ENCODE peak calls at places on chromosomes 13 and 19, in eight cellular contexts. L is type B pancreatic cell, K is WTC11, C is psoas muscle, N is fibroblast of pulmonary artery, I is AG10803, F is B cell, U is AG04450. S is an unnamed sample.

GRCh38 chr19:4633140-4633967 is 6.0 kb upstream of the TNFAIP8L1 start:
- DNase-seq in L (no peak), K (peak), C (peak), N (peak), I (peak), F (peak), U (peak), S (peak)

GRCh38 chr19:47310819-47311218 is 1.2 kb downstream of the C5AR1 start:
- DNase-seq in L (no peak), K (no peak), C (no peak), N (peak), I (peak), F (no peak), U (no peak), S (no peak)

GRCh38 chr13:45198041-45198440 is 2.8 kb downstream of the KCTD4 start:
- DNase-seq in L (no peak), K (no peak), C (no peak), N (no peak), I (no peak), F (no peak), U (no peak), S (no peak)

GRCh38 chr13:33230178-33230881 is 55.2 kb downstream of the STARD13 start:
- DNase-seq in L (no peak), K (no peak), C (no peak), N (peak), I (peak), F (no peak), U (no peak), S (no peak)

GRCh38 chr19:1587872-1588271 is 4.8 kb downstream of the MBD3 start:
- DNase-seq in L (no peak), K (no peak), C (no peak), N (no peak), I (no peak), F (no peak), U (no peak), S (no peak)

GRCh38 chr13:21670006-21670882 is 629 bp upstream of the FGF9 start:
- DNase-seq in L (peak), K (peak), C (peak), N (peak), I (peak), F (peak), U (no peak), S (peak)

GRCh38 chr19:1067341-1068103 is 555 bp downstream of the ARHGAP45 start:
- DNase-seq in L (no peak), K (no peak), C (peak), N (no peak), I (no peak), F (peak), U (no peak), S (peak)

GRCh38 chr13:46578590-46578975 is 25.6 kb downstream of the LRCH1 start:
- DNase-seq in L (no peak), K (no peak), C (no peak), N (no peak), I (no peak), F (no peak), U (no peak), S (peak)

GRCh38 chr19:55454787-55455243 is 6.6 kb downstream of the ISOC2 start:
- DNase-seq in L (no peak), K (peak), C (no peak), N (peak), I (peak), F (peak), U (no peak), S (peak)

GRCh38 chr19:50922316-50922853 is 11.2 kb upstream of the KLK4 start:
- DNase-seq in L (peak), K (peak), C (peak), N (peak), I (peak), F (peak), U (peak), S (peak)
- TF ChIP-seq CTCF in L (peak), K (peak), C (peak), N (peak), I (peak), F (peak), U (peak), S (peak)

GRCh38 chr13:95809429-95809828 is 132.5 kb downstream of the DNAJC3 start:
- DNase-seq in L (no peak), K (no peak), C (no peak), N (no peak), I (no peak), F (no peak), U (no peak), S (no peak)

GRCh38 chr13:95813139-95813538 is 136.2 kb downstream of the DNAJC3 start:
- DNase-seq in L (no peak), K (no peak), C (no peak), N (no peak), I (no peak), F (no peak), U (no peak), S (no peak)

DNA sequence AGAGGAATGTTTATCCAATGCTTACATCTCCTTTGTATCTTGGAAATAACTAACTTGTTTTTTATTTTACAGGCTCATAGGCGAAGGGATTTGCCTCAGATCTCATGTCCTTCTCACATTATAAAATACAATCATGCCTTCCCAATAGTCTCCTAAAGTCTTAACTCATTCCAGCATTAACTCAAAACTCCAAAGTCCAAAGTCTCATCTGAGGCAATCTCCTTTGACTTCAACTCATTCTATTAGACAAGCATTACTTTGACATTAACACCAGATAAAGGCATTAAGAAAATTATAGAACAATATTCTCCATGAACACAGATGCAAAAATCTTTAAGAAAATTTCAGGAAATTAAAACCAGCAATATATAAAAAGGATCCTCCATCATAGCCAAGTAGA is 137.6 kb downstream of the DNAJC3 start:
- DNase-seq in L (no peak), K (no peak), C (no peak), N (no peak), I (no peak), F (no peak), U (no peak), S (no peak)
- TF ChIP-seq CTCF in L (no peak), K (no peak), C (no peak), N (no peak), I (no peak), F (no peak), U (no peak), S (no peak)

GRCh38 chr19:18470787-18471186 is 32.9 kb upstream of the ISYNA1 start:
- DNase-seq in L (no peak), K (no peak), C (no peak), N (no peak), I (no peak), F (no peak), U (no peak), S (no peak)

GRCh38 chr19:18469245-18470107 is 31.5 kb upstream of the ISYNA1 start:
- DNase-seq in L (peak), K (peak), C (peak), N (peak), I (peak), F (peak), U (no peak), S (peak)

GRCh38 chr19:18468517-18468916 is 30.6 kb upstream of the ISYNA1 start:
- DNase-seq in L (no peak), K (no peak), C (peak), N (no peak), I (no peak), F (no peak), U (no peak), S (no peak)

GRCh38 chr19:18468930-18469244 is 31.0 kb upstream of the ISYNA1 start:
- DNase-seq in L (no peak), K (no peak), C (no peak), N (no peak), I (no peak), F (no peak), U (no peak), S (no peak)

DNA sequence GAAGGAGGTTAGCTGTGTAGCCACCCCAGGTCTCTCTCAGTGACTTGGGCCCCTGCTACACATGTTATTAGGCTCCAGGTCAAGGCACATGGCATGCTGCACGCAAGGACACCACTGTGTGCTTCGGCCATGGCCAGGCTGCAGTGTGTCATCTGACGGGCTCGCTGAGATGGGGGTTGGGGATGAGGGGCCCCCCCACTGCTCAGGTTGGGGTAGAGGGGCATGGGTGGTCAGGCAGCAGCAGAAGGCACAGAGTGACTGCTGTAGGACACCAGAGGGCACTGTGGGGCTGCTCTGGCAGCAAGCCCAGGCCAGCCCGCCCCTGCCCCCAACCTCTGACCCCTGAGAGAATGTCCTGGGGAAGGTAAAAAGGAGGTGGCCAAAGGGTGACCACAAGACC is 32.2 kb upstream of the ISYNA1 start:
- DNase-seq in L (no peak), K (peak), C (no peak), N (no peak), I (no peak), F (no peak), U (no peak), S (peak)
- TF ChIP-seq CTCF in L (peak), K (peak), C (peak), N (peak), I (peak), F (no peak), U (peak), S (no peak)

GRCh38 chr13:91313581-91313980 is 33.9 kb upstream of the MIR17HG start:
- DNase-seq in L (no peak), K (no peak), C (no peak), N (no peak), I (no peak), F (no peak), U (no peak), S (no peak)

GRCh38 chr13:91311491-91311890 is 36.0 kb upstream of the MIR17HG start:
- DNase-seq in L (no peak), K (no peak), C (no peak), N (no peak), I (no peak), F (no peak), U (no peak), S (no peak)

GRCh38 chr13:91314888-91315287 is 32.6 kb upstream of the MIR17HG start:
- DNase-seq in L (no peak), K (no peak), C (no peak), N (no peak), I (no peak), F (no peak), U (no peak), S (no peak)

GRCh38 chr13:91312324-91312723 is 35.2 kb upstream of the MIR17HG start:
- DNase-seq in L (no peak), K (no peak), C (no peak), N (no peak), I (no peak), F (no peak), U (no peak), S (no peak)

DNA sequence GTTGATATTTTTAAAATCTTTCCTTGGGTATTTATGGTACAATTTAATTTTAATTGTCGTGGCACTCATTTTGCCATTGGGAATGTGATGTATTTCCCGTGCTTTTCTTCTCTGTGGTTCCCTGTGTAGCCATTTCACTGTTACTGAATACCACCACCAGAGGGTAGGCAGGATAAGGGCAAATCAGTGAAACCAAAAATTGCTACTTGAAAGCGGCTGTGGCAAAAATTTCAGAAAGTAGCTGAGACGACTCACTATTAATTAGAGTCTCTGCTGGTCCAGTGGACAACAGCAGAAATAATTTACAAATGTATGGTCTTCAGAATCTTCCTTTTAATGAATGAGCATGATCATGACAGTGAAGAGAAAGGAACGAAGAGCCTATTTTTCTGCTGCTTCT is 34.4 kb upstream of the MIR17HG start:
- DNase-seq in L (no peak), K (no peak), C (no peak), N (peak), I (peak), F (peak), U (no peak), S (peak)
- TF ChIP-seq CTCF in L (peak), K (peak), C (peak), N (peak), I (peak), F (peak), U (peak), S (peak)

GRCh38 chr13:48679941-48680630 is 26.4 kb downstream of the CYSLTR2 start:
- DNase-seq in L (no peak), K (no peak), C (no peak), N (no peak), I (no peak), F (no peak), U (no peak), S (no peak)
- TF ChIP-seq CTCF in L (no peak), K (no peak), C (no peak), N (no peak), I (no peak), F (no peak), U (no peak), S (no peak)

GRCh38 chr19:45163751-45164150 is 3.0 kb upstream of the NKPD1 start:
- DNase-seq in L (no peak), K (no peak), C (no peak), N (no peak), I (no peak), F (no peak), U (no peak), S (no peak)

GRCh38 chr19:45162464-45163143 is 1.8 kb upstream of the NKPD1 start:
- DNase-seq in L (no peak), K (no peak), C (no peak), N (no peak), I (no peak), F (no peak), U (no peak), S (no peak)

GRCh38 chr19:45163156-45163555 is 2.4 kb upstream of the NKPD1 start:
- DNase-seq in L (no peak), K (no peak), C (no peak), N (no peak), I (no peak), F (no peak), U (no peak), S (no peak)

GRCh38 chr19:45160870-45161714 is at the start of gene NKPD1:
- DNase-seq in L (no peak), K (peak), C (no peak), N (no peak), I (no peak), F (no peak), U (no peak), S (no peak)

GRCh38 chr19:45161715-45162463 is 1.1 kb upstream of the NKPD1 start:
- DNase-seq in L (no peak), K (peak), C (peak), N (peak), I (no peak), F (no peak), U (no peak), S (no peak)
- TF ChIP-seq CTCF in L (peak), K (peak), C (peak), N (peak), I (peak), F (no peak), U (peak), S (no peak)

GRCh38 chr19:7869453-7869909 is 4.7 kb downstream of the PRR36 start:
- DNase-seq in L (no peak), K (peak), C (peak), N (peak), I (no peak), F (peak), U (no peak), S (peak)
- TF ChIP-seq CTCF in L (peak), K (no peak), C (no peak), N (no peak), I (no peak), F (peak), U (no peak), S (peak)

GRCh38 chr19:6270076-6270745 is 9.6 kb downstream of the MLLT1 start:
- DNase-seq in L (no peak), K (no peak), C (no peak), N (no peak), I (no peak), F (no peak), U (no peak), S (no peak)

GRCh38 chr19:6269101-6269886 is 10.5 kb downstream of the MLLT1 start:
- DNase-seq in L (no peak), K (no peak), C (no peak), N (no peak), I (no peak), F (no peak), U (no peak), S (no peak)

GRCh38 chr19:6268382-6268771 is 11.4 kb downstream of the MLLT1 start:
- DNase-seq in L (no peak), K (no peak), C (no peak), N (no peak), I (no peak), F (no peak), U (no peak), S (no peak)

GRCh38 chr19:6264803-6265202 is 15.0 kb downstream of the MLLT1 start:
- DNase-seq in L (no peak), K (no peak), C (no peak), N (no peak), I (no peak), F (no peak), U (no peak), S (no peak)

GRCh38 chr19:6267552-6268381 is 12.0 kb downstream of the MLLT1 start:
- DNase-seq in L (no peak), K (no peak), C (no peak), N (no peak), I (peak), F (no peak), U (no peak), S (no peak)
- TF ChIP-seq CTCF in L (no peak), K (no peak), C (no peak), N (no peak), I (no peak), F (no peak), U (no peak), S (no peak)

GRCh38 chr13:106566682-106567420 is 1.1 kb downstream of the ARGLU1 start:
- DNase-seq in L (no peak), K (peak), C (peak), N (peak), I (peak), F (peak), U (no peak), S (peak)

GRCh38 chr13:106568225-106569003 is 477 bp upstream of the ARGLU1 start:
- DNase-seq in L (no peak), K (no peak), C (no peak), N (no peak), I (no peak), F (no peak), U (no peak), S (peak)

GRCh38 chr13:106569233-106570095 is 1.5 kb upstream of the ARGLU1 start:
- DNase-seq in L (no peak), K (no peak), C (no peak), N (no peak), I (no peak), F (no peak), U (no peak), S (peak)

GRCh38 chr13:106565127-106565775 is 2.7 kb downstream of the ARGLU1 start:
- DNase-seq in L (no peak), K (no peak), C (no peak), N (no peak), I (no peak), F (peak), U (no peak), S (no peak)

DNA sequence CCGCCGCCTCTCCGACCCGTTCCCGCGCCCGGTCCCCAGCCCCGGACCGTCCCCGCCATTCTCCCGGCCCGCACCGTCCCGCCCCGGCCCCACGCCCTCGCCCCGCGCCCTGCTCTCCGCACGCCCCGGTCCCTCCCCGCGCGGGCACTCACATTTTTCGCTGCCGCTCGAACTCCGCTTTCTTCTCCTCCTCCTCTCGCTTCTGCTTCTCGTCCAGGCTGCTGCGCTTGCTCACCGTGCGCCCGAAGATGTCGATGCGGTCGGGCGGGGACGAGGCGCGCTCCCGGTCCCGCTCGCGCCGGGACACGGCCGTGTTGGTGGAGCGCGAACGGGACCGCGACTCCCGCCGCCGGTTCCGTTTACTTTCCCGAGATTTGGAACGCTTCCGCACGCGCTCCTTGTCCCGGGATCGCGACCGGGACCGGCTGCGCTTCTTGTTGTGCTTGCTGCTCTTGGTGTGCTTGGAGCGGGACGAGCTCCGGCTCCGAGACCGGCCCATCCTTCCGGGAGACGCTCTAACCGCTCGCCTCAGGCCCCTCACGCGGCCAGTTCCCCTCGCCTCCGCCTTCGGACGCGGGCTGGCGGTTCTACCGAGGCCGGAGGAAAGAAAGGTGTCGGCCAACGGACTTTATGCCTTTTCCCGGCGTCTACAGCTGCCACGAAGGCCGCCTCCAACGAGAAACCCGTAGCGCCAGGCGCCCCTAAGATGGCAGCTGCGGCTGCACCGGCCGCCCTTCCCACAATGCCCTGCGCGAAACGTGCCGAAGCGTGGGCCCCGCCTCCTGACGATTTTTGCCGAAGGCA is at the start of gene ARGLU1:
- DNase-seq in L (peak), K (peak), C (peak), N (peak), I (peak), F (peak), U (peak), S (peak)
- TF ChIP-seq CTCF in L (no peak), K (no peak), C (no peak), N (no peak), I (no peak), F (no peak), U (no peak), S (no peak)

GRCh38 chr19:51396175-51396574 is 5.8 kb upstream of the C19orf84 start:
- DNase-seq in L (no peak), K (no peak), C (no peak), N (no peak), I (no peak), F (no peak), U (no peak), S (no peak)

GRCh38 chr19:51402117-51402516 is 11.7 kb upstream of the C19orf84 start:
- DNase-seq in L (no peak), K (no peak), C (no peak), N (no peak), I (no peak), F (no peak), U (no peak), S (no peak)

GRCh38 chr19:51394045-51394836 is 3.9 kb upstream of the C19orf84 start:
- DNase-seq in L (peak), K (peak), C (peak), N (peak), I (peak), F (peak), U (peak), S (peak)

DNA sequence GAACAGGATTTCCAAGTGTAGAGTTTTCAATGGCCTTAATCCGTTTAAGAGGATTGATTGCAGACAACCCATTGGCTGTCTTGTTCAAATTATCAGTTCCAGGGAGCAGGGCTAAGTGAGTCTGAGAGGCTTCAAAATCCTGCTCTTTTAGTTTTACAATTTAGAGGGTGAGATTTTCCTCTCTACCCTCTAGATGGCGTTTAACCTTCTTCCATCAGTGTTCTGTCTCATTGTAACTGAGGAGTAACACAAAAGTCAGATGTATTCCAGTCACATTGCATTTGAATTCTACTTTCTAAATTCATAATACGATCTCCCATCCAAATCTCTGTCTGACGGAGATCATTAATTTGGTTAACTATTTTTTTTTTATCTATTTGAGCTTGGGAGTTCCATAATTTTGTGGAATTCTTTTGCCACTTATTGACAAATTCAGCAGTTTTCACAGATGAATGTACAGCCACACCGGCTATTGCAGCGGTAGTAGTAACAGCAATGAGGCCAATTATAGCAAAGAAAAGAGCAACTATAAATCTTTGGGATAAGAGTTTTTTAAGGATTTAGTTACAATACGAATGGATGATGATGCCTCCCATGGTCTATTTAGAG is 7.8 kb upstream of the C19orf84 start:
- DNase-seq in L (no peak), K (no peak), C (no peak), N (peak), I (peak), F (peak), U (no peak), S (no peak)
- TF ChIP-seq CTCF in L (peak), K (peak), C (peak), N (peak), I (peak), F (peak), U (peak), S (peak)

S was measured in activated CD8-positive, alpha-beta T cell treated with anti-CD3 and anti-CD28 coated beads for 36 hours.